ENCODE peak calls at places on chromosomes 13 and 19, in ten cellular contexts. K is stimulated activated naive CD8-positive, alpha-beta T cell treated with anti-CD3 and anti-CD28 coated beads, Interleukin-15, Interleukin-2, amounts not matched to agents 100 U/mL and 50 U/mL, for 24 hours; C is T-cell; X is pancreas; L is WTC11; D is stimulated activated naive B cell treated with anti-CD40 and anti-IgM and Interleukin-4, amounts not matched to agents 10 μg/mL and 1 μg/mL and 100 μg/mL, for 72 hours; T is upper lobe of right lung; G is A549; Q is DND-41; F is activated naive CD8-positive, alpha-beta T cell treated with anti-CD3 and anti-CD28 coated beads, Interleukin-2, amount 10 ng/mL, durations not matched to agents 7 days and 5 days. S is an unnamed sample.

GRCh38 chr13:44899967-44900366 is 89.3 kb downstream of the NUFIP1 start:
- ATAC-seq in F (no peak), C (no peak), L (no peak), D (no peak), X (no peak), K (no peak), Q (no peak), G (no peak), T (no peak), S (no peak)

GRCh38 chr19:56671613-56671994 is at the start of gene ZNF835:
- ATAC-seq in K (peak; percentile 87), C (peak; percentile 91), T (peak; percentile 95), Q (no peak), D (peak; percentile 97), X (peak; percentile 95), F (peak; percentile 92), G (no peak), L (peak; percentile 80), S (peak; percentile 98)

GRCh38 chr13:71412231-71412630 is 454.8 kb downstream of the DACH1 start:
- ATAC-seq in G (no peak), X (no peak), F (no peak), L (no peak), Q (no peak), T (no peak), C (no peak), K (no peak), D (no peak), S (no peak)

GRCh38 chr13:73973156-73973555 is 161.0 kb downstream of the KLF12 start:
- ATAC-seq in T (no peak), L (peak; percentile 30), X (no peak), G (no peak), K (no peak), F (no peak), C (no peak), D (no peak), Q (peak; percentile 58), S (no peak)

GRCh38 chr13:27007166-27007565 is 164.4 kb downstream of the USP12 start:
- ATAC-seq in L (peak; percentile 47), F (no peak), G (no peak), D (no peak), Q (no peak), X (peak; percentile 12), K (no peak), T (no peak), C (no peak), S (no peak)

GRCh38 chr13:31350560-31350959 is 150.8 kb downstream of the B3GLCT start:
- ATAC-seq in C (no peak), X (no peak), K (no peak), F (no peak), Q (no peak), G (no peak), T (no peak), L (no peak), D (no peak), S (no peak)

GRCh38 chr13:41107584-41108014 is 25.0 kb downstream of the KBTBD6 start:
- ATAC-seq in T (peak; percentile 24), L (peak; percentile 89), X (no peak), Q (no peak), G (peak; percentile 46), F (no peak), D (no peak), C (no peak), K (no peak), S (no peak)

GRCh38 chr13:112329376-112329775 is 46.8 kb upstream of the SPACA7 start:
- ATAC-seq in C (no peak), K (no peak), G (no peak), T (no peak), Q (no peak), X (no peak), F (no peak), L (no peak), D (no peak), S (no peak)

GRCh38 chr13:73967397-73968165 is 166.6 kb downstream of the KLF12 start:
- ATAC-seq in F (no peak), D (peak; percentile 100), X (no peak), T (no peak), L (no peak), C (no peak), K (peak; percentile 36), Q (no peak), G (no peak), S (no peak)

GRCh38 chr13:97945342-97945741 is 8.1 kb upstream of the IPO5 start:
- ATAC-seq in F (no peak), C (no peak), D (no peak), X (no peak), L (no peak), K (no peak), G (no peak), Q (no peak), T (no peak), S (no peak)

GRCh38 chr13:44169018-44169909 is 204.4 kb upstream of the SERP2 start:
- ATAC-seq in X (no peak), L (no peak), C (no peak), F (no peak), G (no peak), D (no peak), Q (no peak), K (no peak), T (no peak), S (no peak)

GRCh38 chr19:51607920-51608562 is 22.2 kb downstream of the SIGLEC5 start:
- ATAC-seq in L (peak; percentile 95), T (peak; percentile 98), F (no peak), G (peak; percentile 81), D (no peak), C (no peak), K (no peak), Q (peak; percentile 78), X (peak; percentile 96), S (peak; percentile 24)

GRCh38 chr19:35342430-35342829 is 5.3 kb upstream of the FFAR1 start:
- ATAC-seq in T (no peak), X (no peak), Q (no peak), C (no peak), G (peak; percentile 53), D (no peak), K (no peak), F (no peak), L (peak; percentile 52), S (no peak)

GRCh38 chr19:15260939-15261338 is 28.7 kb upstream of the EPHX3 start:
- ATAC-seq in T (no peak), K (no peak), G (peak; percentile 47), X (no peak), F (no peak), C (no peak), L (no peak), Q (no peak), D (peak; percentile 29), S (no peak)

S was measured in activated T-helper 17 cell treated with anti-CD3 and anti-CD28 coated beads, Interleukin-2, amount 50 U/mL, for 72 hours.